ENCODE peak calls at places on chromosomes 5 and 9, in four cellular contexts. F is GM12878, I is K562, Q is GM12891. B is an unnamed sample.

GRCh38 chr5:79837707-79838620 is 148.3 kb downstream of the CMYA5 start:
- DNase-seq in F (no peak), Q (no peak), I (no peak), B (no peak)

GRCh38 chr9:78127271-78128225 is 95.9 kb upstream of the GNAQ start:
- DNase-seq in I (no peak), Q (no peak), F (no peak), B (no peak)

GRCh38 chr5:64180661-64181343 is 15.2 kb downstream of the RNF180 start:
- DNase-seq in Q (no peak), F (no peak), I (no peak), B (no peak)

GRCh38 chr9:105044458-105044857 is 116.5 kb upstream of the ABCA1 start:
- DNase-seq in F (no peak), I (no peak), Q (no peak), B (no peak)

GRCh38 chr5:154878642-154879335 is 20.4 kb downstream of the CNOT8 start:
- DNase-seq in I (no peak), F (no peak), Q (no peak), B (no peak)

GRCh38 chr5:10539685-10539998 is 24.2 kb upstream of the ANKRD33B start:
- DNase-seq in Q (no peak), I (no peak), F (no peak), B (no peak)

GRCh38 chr5:175365866-175366265 is 78.1 kb downstream of the DRD1 start:
- DNase-seq in F (no peak), I (no peak), Q (no peak), B (no peak)

GRCh38 chr9:127267793-127268507 is 3.4 kb downstream of the GARNL3 start:
- DNase-seq in F (peak), Q (no peak), I (no peak), B (no peak)

GRCh38 chr9:127753556-127753955 is 18.5 kb upstream of the TOR2A start:
- DNase-seq in Q (no peak), F (no peak), I (no peak), B (no peak)

GRCh38 chr5:72531496-72532190 is 24.4 kb upstream of the ZNF366 start:
- DNase-seq in Q (no peak), I (no peak), F (no peak), B (no peak)

GRCh38 chr5:67511911-67512310 is 315.3 kb upstream of the CD180 start:
- DNase-seq in F (no peak), Q (no peak), I (no peak), B (no peak)

GRCh38 chr9:77554706-77555105 is 93.4 kb downstream of the GNA14 start:
- DNase-seq in Q (no peak), F (no peak), I (no peak), B (no peak)

GRCh38 chr5:66992547-66992946 is 204.1 kb downstream of the CD180 start:
- DNase-seq in Q (no peak), I (no peak), F (no peak), B (no peak)

GRCh38 chr5:145479862-145480261 is 355.3 kb downstream of the PRELID2 start:
- DNase-seq in F (no peak), I (no peak), Q (no peak), B (no peak)

GRCh38 chr5:59838067-59838466 is 55.5 kb downstream of the PDE4D start:
- DNase-seq in Q (no peak), F (no peak), I (no peak), B (no peak)

GRCh38 chr9:22112870-22113846 is 104.1 kb upstream of the CDKN2B start:
- DNase-seq in Q (no peak), F (no peak), I (no peak), B (no peak)
- TF ChIP-seq SPI1 in Q (no peak), F (no peak), I (no peak), B (no peak)

GRCh38 chr9:16985559-16986348 is 115.3 kb upstream of the BNC2 start:
- DNase-seq in I (no peak), Q (no peak), F (no peak), B (no peak)

GRCh38 chr9:16982780-16983179 is 112.3 kb upstream of the BNC2 start:
- DNase-seq in I (no peak), Q (no peak), F (no peak), B (no peak)

GRCh38 chr9:16992138-16992537 is 121.7 kb upstream of the BNC2 start:
- DNase-seq in I (no peak), Q (no peak), F (no peak), B (no peak)

DNA sequence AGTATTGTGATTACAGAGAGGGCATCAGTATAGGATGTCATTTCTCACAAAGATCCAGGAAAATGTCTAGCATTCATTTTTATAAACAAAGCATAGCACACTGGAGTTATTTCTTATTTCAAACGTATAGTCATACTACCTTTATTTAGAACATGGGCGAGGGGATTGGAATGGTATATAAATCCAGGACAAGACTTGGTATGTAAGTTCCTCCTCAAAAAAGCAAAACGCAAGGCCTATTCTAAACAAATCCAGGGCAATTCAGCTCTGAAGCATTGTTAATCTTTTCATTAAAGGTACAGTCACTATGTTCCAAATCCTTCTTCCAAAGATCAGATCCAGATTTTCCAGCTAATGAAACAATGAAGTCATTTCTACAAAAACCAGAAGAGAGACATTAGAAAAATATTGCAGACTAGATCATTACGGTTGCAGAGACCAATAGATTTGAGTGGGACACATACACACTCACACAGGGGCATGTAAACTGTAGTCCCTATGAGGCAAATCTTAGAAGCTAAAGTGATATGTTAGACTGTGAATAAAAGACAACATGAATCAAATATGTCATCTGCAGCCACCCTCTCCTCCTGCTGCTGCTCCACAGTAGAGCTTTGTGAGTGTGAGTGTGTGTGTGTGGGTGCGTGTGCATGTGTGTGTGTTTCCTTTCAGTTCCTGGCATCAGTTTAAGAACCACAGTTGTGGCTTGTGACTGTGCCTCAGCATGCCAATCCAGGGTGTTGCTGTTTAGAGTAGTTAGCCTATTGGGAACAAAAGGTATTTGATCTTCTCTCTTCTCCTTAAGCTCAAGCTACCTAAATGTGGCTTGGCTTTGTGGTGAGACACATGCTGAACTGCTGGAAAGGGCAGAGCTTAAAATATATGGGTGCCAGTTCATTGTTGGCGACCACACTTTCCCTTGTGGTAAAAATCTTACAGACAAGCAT is 116.2 kb upstream of the BNC2 start:
- DNase-seq in I (no peak), F (no peak), Q (no peak), B (no peak)
- TF ChIP-seq SPI1 in I (no peak), F (no peak), Q (no peak), B (no peak)

DNA sequence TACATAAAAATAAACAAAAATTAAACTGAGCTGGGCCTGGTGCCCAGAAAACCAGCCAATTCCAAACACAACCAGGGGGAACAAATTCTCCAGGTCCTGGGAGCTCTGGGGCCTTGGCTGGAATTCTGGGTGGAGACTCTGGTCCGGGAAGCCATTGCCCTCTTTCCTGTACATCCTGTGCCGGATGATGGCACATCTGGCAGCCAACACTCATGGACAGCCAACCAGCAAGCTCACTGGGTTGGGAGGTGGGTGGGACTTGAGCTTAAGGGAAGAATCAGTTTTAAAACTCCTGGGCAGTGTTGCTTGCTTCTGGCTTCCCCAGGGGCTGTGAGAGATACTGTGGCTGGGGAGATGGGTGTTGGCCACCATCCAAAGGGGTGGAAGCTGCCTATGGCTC is 56.1 kb downstream of the PCDH1 start:
- DNase-seq in I (no peak), F (no peak), Q (no peak), B (no peak)
- TF ChIP-seq SPI1 in I (no peak), F (no peak), Q (no peak), B (no peak)

GRCh38 chr9:72721086-72721485 is 199.7 kb downstream of the TMC1 start:
- DNase-seq in F (no peak), Q (no peak), I (no peak), B (no peak)
- TF ChIP-seq SPI1 in F (no peak), Q (no peak), I (no peak), B (no peak)

GRCh38 chr5:159061186-159061796 is 38.4 kb downstream of the EBF1 start:
- DNase-seq in Q (no peak), F (no peak), I (peak), B (no peak)
- TF ChIP-seq SPI1 in Q (no peak), F (no peak), I (no peak), B (no peak)

B was measured in HL-60.